ENCODE peak calls at places on chromosomes 4 and X, in four cellular contexts. K, M, D and Y are unnamed samples.

GRCh38 chrX:67777148-67777547 is 233.3 kb downstream of the AR start:
- DNase-seq in K (no peak), M (no peak), D (no peak), Y (no peak)

GRCh38 chr4:158155656-158156356 is 17.0 kb downstream of the GASK1B start:
- DNase-seq in M (no peak), D (no peak), K (no peak), Y (no peak)

GRCh38 chr4:40910706-40911105 is 161.0 kb downstream of the NSUN7 start:
- DNase-seq in D (no peak), M (no peak), K (peak; percentile 53), Y (no peak)

GRCh38 chrX:6021316-6022091 is 207.2 kb downstream of the NLGN4X start:
- DNase-seq in D (no peak), K (no peak), M (peak; percentile 49), Y (peak; percentile 29)

GRCh38 chr4:173642509-173642908 is 112.5 kb upstream of the HAND2 start:
- DNase-seq in K (no peak), D (no peak), M (no peak), Y (no peak)

GRCh38 chr4:120132935-120133334 is 66.3 kb upstream of the MAD2L1 start:
- DNase-seq in D (no peak), K (peak; percentile 46), M (no peak), Y (no peak)

GRCh38 chr4:110088670-110089069 is 109.7 kb downstream of the ELOVL6 start:
- DNase-seq in K (peak; percentile 65), M (no peak), D (no peak), Y (no peak)

GRCh38 chr4:184649026-184649970 is at the start of the genes CASP3 and PRIMPOL:
- DNase-seq in D (peak; percentile 96), M (peak; percentile 98), K (peak; percentile 92), Y (peak; percentile 96)

GRCh38 chr4:114694770-114695169 is 96.2 kb downstream of the UGT8 start:
- DNase-seq in K (peak; percentile 55), M (no peak), D (no peak), Y (no peak)

GRCh38 chrX:7606253-7606652 is 236.7 kb upstream of the VCX start:
- DNase-seq in D (no peak), K (no peak), M (no peak), Y (no peak)

GRCh38 chr4:16577177-16577576 is 321.3 kb downstream of the LDB2 start:
- DNase-seq in D (no peak), K (no peak), M (no peak), Y (no peak)

GRCh38 chrX:17917945-17918577 is 57.0 kb upstream of the RAI2 start:
- DNase-seq in D (no peak), K (no peak), M (no peak), Y (no peak)

GRCh38 chrX:45274576-45274975 is 73.9 kb upstream of the DIPK2B start:
- DNase-seq in M (no peak), D (no peak), K (no peak), Y (no peak)

GRCh38 chr4:59612235-59612634 is 1587.9 kb upstream of the ADGRL3 start:
- DNase-seq in D (no peak), M (no peak), K (peak; percentile 61), Y (no peak)

GRCh38 chr4:45120163-45120562 is 393.8 kb upstream of the GNPDA2 start:
- DNase-seq in D (no peak), K (no peak), M (no peak), Y (no peak)

GRCh38 chr4:119099227-119099910 is 36.3 kb upstream of the MYOZ2 start:
- DNase-seq in K (peak; percentile 57), M (no peak), D (no peak), Y (no peak)

GRCh38 chr4:104941661-104942062 is 205.0 kb upstream of the TET2 start:
- DNase-seq in D (no peak), M (no peak), K (no peak), Y (no peak)

GRCh38 chr4:107094332-107094731 is 58.2 kb upstream of the DKK2 start:
- DNase-seq in D (no peak), M (no peak), K (peak; percentile 43), Y (no peak)

GRCh38 chrX:55030490-55031285 is at the start of gene ALAS2:
- DNase-seq in D (no peak), K (no peak), M (no peak), Y (no peak)

GRCh38 chr4:113945906-113946305 is 33.5 kb downstream of the ARSJ start:
- DNase-seq in K (peak; percentile 55), D (no peak), M (no peak), Y (no peak)

GRCh38 chrX:113305496-113305895 is 464.9 kb upstream of the AMOT start:
- DNase-seq in D (no peak), K (peak; percentile 0), M (no peak), Y (no peak)

GRCh38 chrX:21741869-21742701 is 15.8 kb downstream of the SMPX start:
- DNase-seq in M (no peak), K (no peak), D (no peak), Y (no peak)

GRCh38 chr4:43765514-43765913 is 683.1 kb downstream of the KCTD8 start:
- DNase-seq in K (no peak), D (no peak), M (no peak), Y (no peak)

GRCh38 chrX:27186671-27187070 is 276.5 kb downstream of the PPP4R3C start:
- DNase-seq in M (no peak), D (no peak), K (peak; percentile 51), Y (no peak)

GRCh38 chrX:71222929-71223328 is at the start of gene GJB1:
- DNase-seq in D (no peak), K (no peak), M (no peak), Y (no peak)

GRCh38 chr4:112082954-112083586 is 62.2 kb upstream of the FAM241A start:
- DNase-seq in M (no peak), K (peak; percentile 77), D (no peak), Y (no peak)

GRCh38 chr4:166493828-166494432 is 620.9 kb downstream of the TLL1 start:
- DNase-seq in M (no peak), K (peak; percentile 6), D (no peak), Y (no peak)

GRCh38 chrX:53479295-53479694 is 45.1 kb upstream of the HSD17B10 start:
- DNase-seq in K (no peak), M (no peak), D (no peak), Y (no peak)

DNA sequence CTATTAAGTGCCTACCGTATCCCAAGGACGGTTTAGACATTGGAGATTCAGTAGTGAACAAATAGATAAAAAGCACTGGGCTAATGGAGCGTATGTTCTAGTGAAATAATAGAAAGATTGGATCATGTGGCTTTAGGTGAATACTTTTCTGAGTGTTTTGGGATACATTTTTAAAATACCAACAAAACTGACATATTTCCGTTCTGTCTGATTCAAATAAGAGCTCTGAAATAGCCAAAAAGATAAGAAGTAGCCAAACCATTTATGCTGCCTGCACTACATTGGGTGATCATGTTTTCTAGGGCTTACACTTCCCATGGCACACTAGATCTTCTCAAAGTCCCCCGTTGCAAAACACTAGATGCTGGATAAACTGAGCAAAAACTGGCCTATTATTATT is 14.2 kb downstream of the IGFBP7 start:
- DNase-seq in K (no peak), D (no peak), M (no peak), Y (no peak)
- H3K4me1 ChIP-seq in K (peaks cover 12% of the 10 kb centered on the region), D (peaks cover 100% of the 10 kb centered on the region), M (peaks cover 68% of the 10 kb centered on the region), Y (peaks cover 21% of the 10 kb centered on the region)

DNA sequence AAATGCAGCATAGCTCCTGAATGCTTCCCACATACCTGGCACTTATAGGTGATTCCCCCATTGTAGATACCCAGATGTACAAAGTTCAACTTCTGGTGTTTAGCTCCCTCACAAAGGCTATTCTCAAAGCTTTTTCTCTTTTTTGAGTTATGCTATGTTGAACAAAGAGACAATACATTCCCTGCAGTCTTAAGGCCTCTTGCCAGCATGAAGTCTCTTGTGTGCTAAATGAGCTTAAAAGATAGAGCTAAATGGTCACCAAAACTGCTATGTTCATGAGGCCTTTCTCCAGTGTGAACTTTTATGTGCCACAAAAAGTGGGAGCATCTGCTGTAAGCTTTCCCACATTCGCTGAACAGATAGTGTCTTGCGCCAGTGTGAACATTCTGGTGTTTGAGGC is 111.2 kb upstream of the TMEM47 start:
- DNase-seq in D (no peak), M (no peak), K (no peak), Y (no peak)
- TF ChIP-seq CTCF in D (no peak), M (no peak), K (no peak), Y (no peak)

DNA sequence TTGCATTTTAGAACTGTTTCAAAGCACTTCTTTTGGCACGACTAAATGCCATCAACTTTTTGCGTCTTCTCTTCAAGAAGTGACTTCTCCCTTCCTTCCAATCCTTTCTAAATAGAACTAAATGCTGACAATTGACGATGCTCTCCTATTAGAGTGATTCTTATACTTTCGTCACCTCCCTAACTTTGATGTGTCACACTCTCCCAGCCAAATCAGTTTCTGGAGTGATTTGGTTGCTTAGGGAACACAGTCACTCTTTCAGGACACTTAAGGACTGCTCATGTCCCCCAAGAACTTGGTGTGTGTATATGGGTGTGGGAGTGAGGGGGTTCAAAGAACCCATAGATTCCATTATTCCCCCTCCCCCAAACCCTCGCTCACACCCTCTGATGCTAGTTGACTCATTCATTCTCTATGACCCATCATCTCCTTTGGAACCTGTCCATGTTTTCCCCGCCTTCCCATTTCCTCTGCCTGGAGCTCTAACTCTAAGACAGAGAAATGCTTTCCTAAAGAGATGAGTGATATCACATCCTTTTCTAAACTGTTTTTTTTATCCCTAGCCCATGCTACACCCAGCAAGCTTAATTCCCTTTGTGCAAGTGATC is 26.8 kb upstream of the AREG start:
- DNase-seq in K (peak; percentile 87), M (no peak), D (no peak), Y (no peak)
- H3K4me1 ChIP-seq in K (peaks cover 6% of the 10 kb centered on the region), M (peaks cover 7% of the 10 kb centered on the region), D (no peaks in the 10 kb centered on the region), Y (no peaks in the 10 kb centered on the region)

DNA sequence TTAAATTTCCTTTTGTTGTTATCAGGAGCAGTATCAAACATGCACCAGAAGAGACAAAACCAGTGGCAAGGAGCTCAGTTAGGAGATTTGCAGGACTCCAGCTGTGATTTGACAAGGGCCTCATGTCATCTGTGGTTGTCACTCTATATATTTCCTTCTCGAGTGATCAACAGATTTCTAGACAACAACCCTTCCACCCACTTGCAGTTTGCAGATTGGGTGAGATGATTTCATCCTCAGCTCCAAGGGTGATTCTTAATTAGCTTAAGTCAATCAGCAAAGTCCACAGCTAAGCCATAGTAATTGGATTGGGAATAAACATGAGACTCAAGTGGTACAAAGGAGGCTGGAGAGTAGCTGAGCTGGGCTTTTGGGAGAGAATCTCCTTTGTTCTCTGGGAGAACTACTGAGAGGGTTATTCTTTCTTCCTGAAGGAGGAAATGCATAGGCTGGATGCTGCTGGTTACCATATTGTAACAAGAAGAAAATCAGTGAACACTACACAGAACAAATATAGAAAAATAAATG is 192.8 kb downstream of the PPARGC1A start:
- DNase-seq in K (no peak), M (no peak), D (no peak), Y (no peak)
- TF ChIP-seq CTCF in K (no peak), M (no peak), D (no peak), Y (no peak)

GRCh38 chr4:1792158-1792831 is 798 bp upstream of the FGFR3 start:
- DNase-seq in M (no peak), K (no peak), D (no peak), Y (no peak)

GRCh38 chr4:1787411-1788077 is 5.5 kb upstream of the FGFR3 start:
- DNase-seq in M (no peak), D (no peak), K (no peak), Y (no peak)

GRCh38 chr4:1790005-1790404 is 3.1 kb upstream of the FGFR3 start:
- DNase-seq in D (no peak), K (no peak), M (no peak), Y (no peak)

GRCh38 chr4:1788254-1788973 is 4.7 kb upstream of the FGFR3 start:
- DNase-seq in M (no peak), D (no peak), K (no peak), Y (no peak)

GRCh38 chr4:1789552-1789951 is 3.5 kb upstream of the FGFR3 start:
- DNase-seq in M (no peak), K (no peak), D (no peak), Y (no peak)
- H3K4me1 ChIP-seq in M (peaks cover 21% of the 10 kb centered on the region), K (no peaks in the 10 kb centered on the region), D (peaks cover 22% of the 10 kb centered on the region), Y (peaks cover 7% of the 10 kb centered on the region)